ENCODE peak calls at places on chromosomes 2 and 18, in eight cellular contexts. One of them, this sample, is unnamed.

GRCh38 chr18:12747530-12748315 is 44.9 kb downstream of the PSMG2 start:
- DNase-seq in RWPE1: no peak
- DNase-seq in psoas muscle: no peak
- DNase-seq in foreskin keratinocyte: no peak
- DNase-seq in breast epithelium: no peak
- DNase-seq in esophagus squamous epithelium: no peak
- DNase-seq in fibroblast of the aortic adventitia: no peak
- DNase-seq in fibroblast of mammary gland: no peak
- DNase-seq in this sample: no peak

GRCh38 chr2:222301296-222301997 is 2.6 kb upstream of the PAX3 start:
- DNase-seq in RWPE1: no peak
- DNase-seq in psoas muscle: no peak
- DNase-seq in foreskin keratinocyte: no peak
- DNase-seq in breast epithelium: no peak
- DNase-seq in esophagus squamous epithelium: no peak
- DNase-seq in fibroblast of the aortic adventitia: no peak
- DNase-seq in fibroblast of mammary gland: no peak
- DNase-seq in this sample: peak

GRCh38 chr2:206800501-206801416 is 35.4 kb downstream of the FASTKD2 start:
- DNase-seq in RWPE1: peak
- DNase-seq in psoas muscle: peak
- DNase-seq in foreskin keratinocyte: peak
- DNase-seq in breast epithelium: peak
- DNase-seq in esophagus squamous epithelium: no peak
- DNase-seq in fibroblast of the aortic adventitia: peak
- DNase-seq in fibroblast of mammary gland: peak
- DNase-seq in this sample: peak

GRCh38 chr18:79459946-79460345 is 64.2 kb downstream of the NFATC1 start:
- DNase-seq in RWPE1: no peak
- DNase-seq in psoas muscle: no peak
- DNase-seq in foreskin keratinocyte: no peak
- DNase-seq in breast epithelium: no peak
- DNase-seq in esophagus squamous epithelium: no peak
- DNase-seq in fibroblast of the aortic adventitia: no peak
- DNase-seq in fibroblast of mammary gland: no peak
- DNase-seq in this sample: no peak

GRCh38 chr2:109385506-109385905 is 228.3 kb downstream of the SEPTIN10 start:
- DNase-seq in RWPE1: no peak
- DNase-seq in psoas muscle: no peak
- DNase-seq in foreskin keratinocyte: no peak
- DNase-seq in breast epithelium: no peak
- DNase-seq in esophagus squamous epithelium: no peak
- DNase-seq in fibroblast of the aortic adventitia: no peak
- DNase-seq in fibroblast of mammary gland: no peak
- DNase-seq in this sample: no peak

GRCh38 chr2:1731512-1731962 is 12.8 kb downstream of the PXDN start:
- DNase-seq in RWPE1: no peak
- DNase-seq in psoas muscle: peak
- DNase-seq in foreskin keratinocyte: peak
- DNase-seq in breast epithelium: no peak
- DNase-seq in esophagus squamous epithelium: no peak
- DNase-seq in fibroblast of the aortic adventitia: no peak
- DNase-seq in fibroblast of mammary gland: peak
- DNase-seq in this sample: peak

GRCh38 chr18:33946322-33946721 is 278.4 kb downstream of the NOL4 start:
- DNase-seq in RWPE1: no peak
- DNase-seq in psoas muscle: no peak
- DNase-seq in foreskin keratinocyte: no peak
- DNase-seq in breast epithelium: no peak
- DNase-seq in esophagus squamous epithelium: no peak
- DNase-seq in fibroblast of the aortic adventitia: peak
- DNase-seq in fibroblast of mammary gland: peak
- DNase-seq in this sample: no peak

GRCh38 chr2:120594856-120595685 is 140.6 kb upstream of the GLI2 start:
- DNase-seq in RWPE1: peak
- DNase-seq in psoas muscle: peak
- DNase-seq in foreskin keratinocyte: peak
- DNase-seq in breast epithelium: no peak
- DNase-seq in esophagus squamous epithelium: no peak
- DNase-seq in fibroblast of the aortic adventitia: no peak
- DNase-seq in fibroblast of mammary gland: peak
- DNase-seq in this sample: no peak

GRCh38 chr18:2111456-2111855 is 459.8 kb downstream of the METTL4 start:
- DNase-seq in RWPE1: peak
- DNase-seq in psoas muscle: no peak
- DNase-seq in foreskin keratinocyte: peak
- DNase-seq in breast epithelium: no peak
- DNase-seq in esophagus squamous epithelium: no peak
- DNase-seq in fibroblast of the aortic adventitia: peak
- DNase-seq in fibroblast of mammary gland: peak
- DNase-seq in this sample: peak

GRCh38 chr2:23363268-23363667 is 21.7 kb upstream of the KLHL29 start:
- DNase-seq in RWPE1: no peak
- DNase-seq in psoas muscle: no peak
- DNase-seq in foreskin keratinocyte: no peak
- DNase-seq in breast epithelium: no peak
- DNase-seq in esophagus squamous epithelium: no peak
- DNase-seq in fibroblast of the aortic adventitia: no peak
- DNase-seq in fibroblast of mammary gland: no peak
- DNase-seq in this sample: no peak

GRCh38 chr2:23359631-23360567 is 25.1 kb upstream of the KLHL29 start:
- DNase-seq in RWPE1: no peak
- DNase-seq in psoas muscle: no peak
- DNase-seq in foreskin keratinocyte: no peak
- DNase-seq in breast epithelium: no peak
- DNase-seq in esophagus squamous epithelium: no peak
- DNase-seq in fibroblast of the aortic adventitia: no peak
- DNase-seq in fibroblast of mammary gland: no peak
- DNase-seq in this sample: no peak

GRCh38 chr2:23363831-23364230 is 21.1 kb upstream of the KLHL29 start:
- DNase-seq in RWPE1: no peak
- DNase-seq in psoas muscle: no peak
- DNase-seq in foreskin keratinocyte: peak
- DNase-seq in breast epithelium: no peak
- DNase-seq in esophagus squamous epithelium: no peak
- DNase-seq in fibroblast of the aortic adventitia: no peak
- DNase-seq in fibroblast of mammary gland: no peak
- DNase-seq in this sample: no peak

GRCh38 chr2:23361185-23361584 is 23.8 kb upstream of the KLHL29 start:
- DNase-seq in RWPE1: no peak
- DNase-seq in psoas muscle: no peak
- DNase-seq in foreskin keratinocyte: no peak
- DNase-seq in breast epithelium: no peak
- DNase-seq in esophagus squamous epithelium: no peak
- DNase-seq in fibroblast of the aortic adventitia: no peak
- DNase-seq in fibroblast of mammary gland: no peak
- DNase-seq in this sample: no peak

GRCh38 chr2:23360571-23361125 is 24.3 kb upstream of the KLHL29 start:
- DNase-seq in RWPE1: no peak
- DNase-seq in psoas muscle: no peak
- DNase-seq in foreskin keratinocyte: no peak
- DNase-seq in breast epithelium: no peak
- DNase-seq in esophagus squamous epithelium: no peak
- DNase-seq in fibroblast of the aortic adventitia: no peak
- DNase-seq in fibroblast of mammary gland: no peak
- DNase-seq in this sample: no peak
- TF ChIP-seq CTCF in RWPE1: no peak
- TF ChIP-seq CTCF in psoas muscle: no peak
- TF ChIP-seq CTCF in foreskin keratinocyte: no peak
- TF ChIP-seq CTCF in breast epithelium: no peak
- TF ChIP-seq CTCF in esophagus squamous epithelium: no peak
- TF ChIP-seq CTCF in fibroblast of the aortic adventitia: no peak
- TF ChIP-seq CTCF in fibroblast of mammary gland: no peak
- TF ChIP-seq CTCF in this sample: no peak

DNA sequence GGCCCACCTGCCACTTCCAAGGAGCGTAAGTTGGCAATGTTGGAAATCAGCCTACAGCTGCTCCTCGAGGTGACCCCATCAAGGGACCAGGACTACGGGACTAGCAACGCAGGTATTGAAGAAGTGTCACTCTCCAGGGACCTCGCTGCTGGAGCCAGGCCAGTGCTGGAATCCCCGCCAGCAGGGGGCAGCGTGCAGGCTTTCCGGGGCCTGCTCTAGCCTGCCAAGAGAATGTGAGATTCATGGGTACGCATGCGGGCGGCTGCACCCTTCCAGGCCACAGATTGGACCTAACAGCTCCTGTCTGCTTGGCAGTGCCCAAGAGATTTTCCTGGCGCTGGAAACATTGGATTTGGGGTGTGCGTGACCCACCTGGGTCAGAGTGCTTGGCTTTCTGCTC is 182.8 kb upstream of the RAB12 start:
- DNase-seq in RWPE1: no peak
- DNase-seq in psoas muscle: no peak
- DNase-seq in foreskin keratinocyte: no peak
- DNase-seq in breast epithelium: no peak
- DNase-seq in esophagus squamous epithelium: no peak
- DNase-seq in fibroblast of the aortic adventitia: no peak
- DNase-seq in fibroblast of mammary gland: no peak
- DNase-seq in this sample: no peak
- TF ChIP-seq CTCF in RWPE1: no peak
- TF ChIP-seq CTCF in psoas muscle: no peak
- TF ChIP-seq CTCF in foreskin keratinocyte: peak
- TF ChIP-seq CTCF in breast epithelium: no peak
- TF ChIP-seq CTCF in esophagus squamous epithelium: no peak
- TF ChIP-seq CTCF in fibroblast of the aortic adventitia: no peak
- TF ChIP-seq CTCF in fibroblast of mammary gland: peak
- TF ChIP-seq CTCF in this sample: peak

GRCh38 chr2:75481041-75481836 is 79.5 kb downstream of the EVA1A start:
- DNase-seq in RWPE1: no peak
- DNase-seq in psoas muscle: no peak
- DNase-seq in foreskin keratinocyte: no peak
- DNase-seq in breast epithelium: no peak
- DNase-seq in esophagus squamous epithelium: no peak
- DNase-seq in fibroblast of the aortic adventitia: peak
- DNase-seq in fibroblast of mammary gland: peak
- DNase-seq in this sample: peak
- TF ChIP-seq CTCF in RWPE1: no peak
- TF ChIP-seq CTCF in psoas muscle: no peak
- TF ChIP-seq CTCF in foreskin keratinocyte: peak
- TF ChIP-seq CTCF in breast epithelium: no peak
- TF ChIP-seq CTCF in esophagus squamous epithelium: no peak
- TF ChIP-seq CTCF in fibroblast of the aortic adventitia: peak
- TF ChIP-seq CTCF in fibroblast of mammary gland: peak
- TF ChIP-seq CTCF in this sample: peak

GRCh38 chr2:101597347-101597944 is 100.1 kb upstream of the MAP4K4 start:
- DNase-seq in RWPE1: no peak
- DNase-seq in psoas muscle: no peak
- DNase-seq in foreskin keratinocyte: no peak
- DNase-seq in breast epithelium: no peak
- DNase-seq in esophagus squamous epithelium: no peak
- DNase-seq in fibroblast of the aortic adventitia: peak
- DNase-seq in fibroblast of mammary gland: peak
- DNase-seq in this sample: peak

GRCh38 chr2:101596346-101596745 is 101.2 kb upstream of the MAP4K4 start:
- DNase-seq in RWPE1: no peak
- DNase-seq in psoas muscle: no peak
- DNase-seq in foreskin keratinocyte: peak
- DNase-seq in breast epithelium: no peak
- DNase-seq in esophagus squamous epithelium: no peak
- DNase-seq in fibroblast of the aortic adventitia: peak
- DNase-seq in fibroblast of mammary gland: peak
- DNase-seq in this sample: no peak
- TF ChIP-seq CTCF in RWPE1: no peak
- TF ChIP-seq CTCF in psoas muscle: no peak
- TF ChIP-seq CTCF in foreskin keratinocyte: no peak
- TF ChIP-seq CTCF in breast epithelium: no peak
- TF ChIP-seq CTCF in esophagus squamous epithelium: no peak
- TF ChIP-seq CTCF in fibroblast of the aortic adventitia: no peak
- TF ChIP-seq CTCF in fibroblast of mammary gland: no peak
- TF ChIP-seq CTCF in this sample: no peak

GRCh38 chr2:158004131-158004530 is 97.5 kb upstream of the UPP2 start:
- DNase-seq in RWPE1: peak
- DNase-seq in psoas muscle: no peak
- DNase-seq in foreskin keratinocyte: peak
- DNase-seq in breast epithelium: no peak
- DNase-seq in esophagus squamous epithelium: no peak
- DNase-seq in fibroblast of the aortic adventitia: no peak
- DNase-seq in fibroblast of mammary gland: peak
- DNase-seq in this sample: no peak

GRCh38 chr2:158011055-158011771 is 90.5 kb upstream of the UPP2 start:
- DNase-seq in RWPE1: peak
- DNase-seq in psoas muscle: no peak
- DNase-seq in foreskin keratinocyte: peak
- DNase-seq in breast epithelium: no peak
- DNase-seq in esophagus squamous epithelium: no peak
- DNase-seq in fibroblast of the aortic adventitia: no peak
- DNase-seq in fibroblast of mammary gland: no peak
- DNase-seq in this sample: no peak

GRCh38 chr2:158009425-158009824 is 92.3 kb upstream of the UPP2 start:
- DNase-seq in RWPE1: no peak
- DNase-seq in psoas muscle: no peak
- DNase-seq in foreskin keratinocyte: no peak
- DNase-seq in breast epithelium: no peak
- DNase-seq in esophagus squamous epithelium: no peak
- DNase-seq in fibroblast of the aortic adventitia: peak
- DNase-seq in fibroblast of mammary gland: no peak
- DNase-seq in this sample: peak

GRCh38 chr2:158002079-158002478 is 99.6 kb upstream of the UPP2 start:
- DNase-seq in RWPE1: no peak
- DNase-seq in psoas muscle: no peak
- DNase-seq in foreskin keratinocyte: no peak
- DNase-seq in breast epithelium: no peak
- DNase-seq in esophagus squamous epithelium: no peak
- DNase-seq in fibroblast of the aortic adventitia: no peak
- DNase-seq in fibroblast of mammary gland: no peak
- DNase-seq in this sample: no peak

GRCh38 chr2:158006961-158007664 is 94.6 kb upstream of the UPP2 start:
- DNase-seq in RWPE1: no peak
- DNase-seq in psoas muscle: no peak
- DNase-seq in foreskin keratinocyte: no peak
- DNase-seq in breast epithelium: no peak
- DNase-seq in esophagus squamous epithelium: no peak
- DNase-seq in fibroblast of the aortic adventitia: no peak
- DNase-seq in fibroblast of mammary gland: no peak
- DNase-seq in this sample: no peak
- TF ChIP-seq CTCF in RWPE1: no peak
- TF ChIP-seq CTCF in psoas muscle: no peak
- TF ChIP-seq CTCF in foreskin keratinocyte: no peak
- TF ChIP-seq CTCF in breast epithelium: no peak
- TF ChIP-seq CTCF in esophagus squamous epithelium: no peak
- TF ChIP-seq CTCF in fibroblast of the aortic adventitia: no peak
- TF ChIP-seq CTCF in fibroblast of mammary gland: no peak
- TF ChIP-seq CTCF in this sample: peak

GRCh38 chr2:162330881-162331280 is 12.4 kb upstream of the IFIH1 start:
- DNase-seq in RWPE1: no peak
- DNase-seq in psoas muscle: no peak
- DNase-seq in foreskin keratinocyte: peak
- DNase-seq in breast epithelium: no peak
- DNase-seq in esophagus squamous epithelium: no peak
- DNase-seq in fibroblast of the aortic adventitia: no peak
- DNase-seq in fibroblast of mammary gland: no peak
- DNase-seq in this sample: no peak

GRCh38 chr2:162328424-162329157 is 10.1 kb upstream of the IFIH1 start:
- DNase-seq in RWPE1: no peak
- DNase-seq in psoas muscle: no peak
- DNase-seq in foreskin keratinocyte: no peak
- DNase-seq in breast epithelium: no peak
- DNase-seq in esophagus squamous epithelium: no peak
- DNase-seq in fibroblast of the aortic adventitia: no peak
- DNase-seq in fibroblast of mammary gland: no peak
- DNase-seq in this sample: no peak

GRCh38 chr2:162333968-162334367 is 10.0 kb upstream of the GCA start:
- DNase-seq in RWPE1: peak
- DNase-seq in psoas muscle: no peak
- DNase-seq in foreskin keratinocyte: peak
- DNase-seq in breast epithelium: no peak
- DNase-seq in esophagus squamous epithelium: no peak
- DNase-seq in fibroblast of the aortic adventitia: no peak
- DNase-seq in fibroblast of mammary gland: peak
- DNase-seq in this sample: no peak
- TF ChIP-seq CTCF in RWPE1: peak
- TF ChIP-seq CTCF in psoas muscle: no peak
- TF ChIP-seq CTCF in foreskin keratinocyte: peak
- TF ChIP-seq CTCF in breast epithelium: no peak
- TF ChIP-seq CTCF in esophagus squamous epithelium: peak
- TF ChIP-seq CTCF in fibroblast of the aortic adventitia: peak
- TF ChIP-seq CTCF in fibroblast of mammary gland: peak
- TF ChIP-seq CTCF in this sample: peak

This sample was measured in astrocyte of the spinal cord.